ENCODE peak calls at places on chromosomes 13 and 19, in five cellular contexts. S, J, V, W and U are unnamed samples.
A peak's percentile ranks its signal among the peaks of the same experiment; 100 is the strongest.

GRCh38 chr19:42140125-42140754 is 8.0 kb upstream of the POU2F2 start:
- DNase-seq in S (no peak), J (peak; percentile 72), V (peak; percentile 31), W (peak; percentile 55), U (no peak)

GRCh38 chr13:97758317-97758716 is 195.2 kb upstream of the IPO5 start:
- DNase-seq in S (no peak), J (no peak), V (no peak), W (no peak), U (no peak)

GRCh38 chr13:50357586-50358118 is 342.4 kb downstream of the KCNRG start:
- DNase-seq in S (peak; percentile 70), J (peak; percentile 93), V (no peak), W (peak; percentile 83), U (peak; percentile 67)

GRCh38 chr19:33212024-33212772 is 13.5 kb downstream of the SLC7A10 start:
- DNase-seq in S (no peak), J (no peak), V (no peak), W (no peak), U (no peak)

GRCh38 chr19:32404213-32404938 is 1.2 kb upstream of the DPY19L3 start:
- DNase-seq in S (no peak), J (no peak), V (peak; percentile 18), W (no peak), U (no peak)

GRCh38 chr19:45554481-45554880 is 30.1 kb downstream of the OPA3 start:
- DNase-seq in S (no peak), J (no peak), V (no peak), W (no peak), U (no peak)

GRCh38 chr13:100173203-100173602 is 84.3 kb downstream of the PCCA start:
- DNase-seq in S (no peak), J (no peak), V (no peak), W (no peak), U (no peak)

GRCh38 chr19:49973987-49974386 is 13.0 kb upstream of the SIGLEC11 start:
- DNase-seq in S (no peak), J (no peak), V (no peak), W (no peak), U (no peak)

GRCh38 chr19:30593358-30593757 is 221.2 kb downstream of the ZNF536 start:
- DNase-seq in S (peak; percentile 18), J (no peak), V (no peak), W (no peak), U (peak; percentile 74)

GRCh38 chr19:32317045-32317444 is 28.4 kb upstream of the ZNF507 start:
- DNase-seq in S (no peak), J (no peak), V (no peak), W (no peak), U (no peak)

GRCh38 chr19:50952890-50953289 is at the start of gene KLK5:
- DNase-seq in S (no peak), J (no peak), V (no peak), W (no peak), U (no peak)

GRCh38 chr19:4504297-4504701 is 14.0 kb downstream of the PLIN4 start:
- DNase-seq in S (no peak), J (no peak), V (no peak), W (no peak), U (peak; percentile 67)

GRCh38 chr13:73781384-73781783 is 352.8 kb downstream of the KLF12 start:
- DNase-seq in S (no peak), J (no peak), V (no peak), W (no peak), U (no peak)

GRCh38 chr13:55761986-55762385 is 1378.7 kb upstream of the PRR20A start:
- DNase-seq in S (no peak), J (no peak), V (no peak), W (no peak), U (no peak)

GRCh38 chr13:83691966-83692365 is 190.3 kb downstream of the SLITRK1 start:
- DNase-seq in S (no peak), J (no peak), V (no peak), W (no peak), U (no peak)

GRCh38 chr13:31236211-31236786 is 36.5 kb downstream of the B3GLCT start:
- DNase-seq in S (no peak), J (peak; percentile 54), V (peak; percentile 31), W (no peak), U (no peak)

GRCh38 chr19:17854061-17854460 is 5.6 kb upstream of the RPL18A start:
- DNase-seq in S (no peak), J (no peak), V (no peak), W (no peak), U (no peak)

GRCh38 chr19:41531438-41532311 is 44.3 kb upstream of the CEACAM21 start:
- DNase-seq in S (peak; percentile 57), J (peak; percentile 31), V (no peak), W (peak; percentile 78), U (peak; percentile 82)

GRCh38 chr13:60267498-60268202 is 103.9 kb upstream of the DIAPH3 start:
- DNase-seq in S (no peak), J (no peak), V (no peak), W (peak; percentile 17), U (no peak)

GRCh38 chr19:35637165-35637564 is 4.4 kb upstream of the ETV2 start:
- DNase-seq in S (no peak), J (no peak), V (no peak), W (no peak), U (no peak)

GRCh38 chr19:18304194-18304495 is 18.7 kb downstream of the LSM4 start:
- DNase-seq in S (no peak), J (no peak), V (no peak), W (peak; percentile 84), U (no peak)

GRCh38 chr13:74306496-74306895 is 172.3 kb upstream of the KLF12 start:
- DNase-seq in S (no peak), J (peak; percentile 45), V (no peak), W (no peak), U (no peak)

GRCh38 chr13:42396501-42396900 is 124.5 kb downstream of the AKAP11 start:
- DNase-seq in S (no peak), J (no peak), V (no peak), W (no peak), U (no peak)

GRCh38 chr13:42396901-42397670 is 125.1 kb downstream of the AKAP11 start:
- DNase-seq in S (no peak), J (no peak), V (no peak), W (no peak), U (no peak)

GRCh38 chr13:42400188-42400833 is 128.4 kb downstream of the AKAP11 start:
- DNase-seq in S (no peak), J (no peak), V (no peak), W (no peak), U (no peak)

GRCh38 chr13:42401376-42401775 is 129.4 kb downstream of the AKAP11 start:
- DNase-seq in S (no peak), J (no peak), V (no peak), W (no peak), U (no peak)

DNA sequence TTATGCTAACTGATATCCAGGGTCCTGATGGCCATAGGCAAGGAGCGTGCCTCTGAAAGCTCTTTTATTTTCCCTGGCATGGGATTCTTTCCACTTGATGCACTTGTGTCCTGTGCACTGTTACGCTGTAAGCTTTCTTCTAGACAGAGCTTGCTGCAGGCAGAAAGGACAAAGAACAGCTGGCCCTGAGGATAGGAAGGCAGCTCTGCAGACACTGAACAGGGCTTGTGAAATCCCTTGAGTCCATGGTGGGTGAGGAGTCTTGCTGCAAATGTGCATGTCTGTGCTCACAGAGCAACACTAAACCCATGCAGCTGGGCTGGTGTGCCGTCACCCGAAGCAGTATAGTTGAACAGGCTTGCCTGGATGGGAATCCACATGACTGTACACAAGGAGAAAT is 126.6 kb downstream of the AKAP11 start:
- DNase-seq in S (no peak), J (no peak), V (no peak), W (no peak), U (peak; percentile 73)
- TF ChIP-seq POLR2A in S (no peak), J (no peak), V (no peak), W (no peak), U (no peak)

GRCh38 chr19:19385900-19386339 is 19.6 kb upstream of the GATAD2A start:
- DNase-seq in S (no peak), J (no peak), V (no peak), W (no peak), U (no peak)
- TF ChIP-seq POLR2A in S (peak; percentile 41), J (peak; percentile 67), V (peak; percentile 50), W (peak; percentile 66), U (no peak)

DNA sequence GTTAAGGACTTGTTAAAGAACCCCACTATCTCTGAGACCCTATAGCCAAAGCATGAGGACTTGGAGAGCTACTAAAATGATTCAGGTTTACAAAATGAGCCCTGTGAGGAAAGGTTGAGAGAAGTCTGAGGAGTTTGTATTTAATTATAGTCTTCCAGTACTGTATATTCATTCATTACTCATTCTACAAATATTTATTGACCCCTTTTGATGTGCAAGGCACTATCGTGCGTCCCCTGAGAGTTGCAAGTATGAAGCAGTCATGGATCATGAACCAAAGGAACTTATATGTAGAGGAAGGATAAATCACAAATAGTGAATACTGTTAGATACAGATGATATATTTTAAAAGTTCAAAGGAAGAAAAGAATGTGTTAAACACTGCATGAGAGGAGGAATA is 84.4 kb downstream of the DNAJC15 start:
- DNase-seq in S (no peak), J (peak; percentile 54), V (no peak), W (no peak), U (no peak)
- TF ChIP-seq POLR2A in S (no peak), J (no peak), V (no peak), W (no peak), U (no peak)

GRCh38 chr19:2089001-2089711 is 7.0 kb downstream of the MOB3A start:
- DNase-seq in S (no peak), J (peak; percentile 36), V (no peak), W (no peak), U (no peak)
- TF ChIP-seq POLR2A in S (no peak), J (no peak), V (no peak), W (no peak), U (no peak)

GRCh38 chr19:11736696-11737095 is 2.0 kb downstream of the ZNF823 start:
- DNase-seq in S (no peak), J (peak; percentile 33), V (no peak), W (peak; percentile 49), U (peak; percentile 72)

GRCh38 chr19:11737964-11738745 is 591 bp downstream of the ZNF823 start:
- DNase-seq in S (peak; percentile 26), J (peak; percentile 12), V (peak; percentile 67), W (peak; percentile 33), U (peak; percentile 77)

GRCh38 chr19:11735375-11735774 is 3.4 kb downstream of the ZNF823 start:
- DNase-seq in S (no peak), J (no peak), V (no peak), W (no peak), U (no peak)

GRCh38 chr19:11738746-11739620 is at the start of gene ZNF823:
- DNase-seq in S (peak; percentile 99), J (peak; percentile 97), V (peak; percentile 98), W (peak; percentile 99), U (peak; percentile 100)
- TF ChIP-seq POLR2A in S (peak; percentile 85), J (no peak), V (peak; percentile 73), W (peak; percentile 92), U (peak; percentile 93)